ENCODE peak calls at places on chromosomes 12 and 14, in eight cellular contexts. R, I, C, E, V, Z, T and L are unnamed samples.

GRCh38 chr12:12877145-12877544 is 14.2 kb upstream of the GPRC5A start:
- DNase-seq in R (no peak), I (no peak), C (no peak), E (no peak), V (no peak), Z (no peak), T (no peak), L (no peak)

GRCh38 chr14:89443002-89443660 is 26.1 kb upstream of the FOXN3 start:
- DNase-seq in R (no peak), I (no peak), C (no peak), E (peak; percentile 17), V (no peak), Z (no peak), T (no peak), L (no peak)

GRCh38 chr14:86971292-86971691 is 1021.7 kb downstream of the GALC start:
- DNase-seq in R (no peak), I (no peak), C (no peak), E (no peak), V (no peak), Z (no peak), T (no peak), L (no peak)

GRCh38 chr12:25250744-25251730 is at the start of gene KRAS:
- DNase-seq in R (peak; percentile 90), I (peak; percentile 93), C (peak; percentile 90), E (peak; percentile 95), V (peak; percentile 97), Z (peak; percentile 80), T (peak; percentile 93), L (peak; percentile 88)

GRCh38 chr12:54160050-54160449 is 28.7 kb downstream of the SMUG1 start:
- DNase-seq in R (no peak), I (no peak), C (no peak), E (no peak), V (no peak), Z (no peak), T (no peak), L (no peak)

GRCh38 chr12:12791756-12792346 is 6.4 kb downstream of the APOLD1 start:
- DNase-seq in R (no peak), I (no peak), C (no peak), E (no peak), V (no peak), Z (no peak), T (no peak), L (no peak)

GRCh38 chr14:74085047-74085637 is 386 bp downstream of the LIN52 start:
- DNase-seq in R (peak; percentile 37), I (no peak), C (no peak), E (peak; percentile 46), V (no peak), Z (no peak), T (no peak), L (no peak)

GRCh38 chr12:5377997-5378596 is 53.8 kb upstream of the NTF3 start:
- DNase-seq in R (no peak), I (no peak), C (no peak), E (no peak), V (no peak), Z (no peak), T (no peak), L (no peak)

GRCh38 chr14:89138846-89139245 is 278.2 kb downstream of the FOXN3 start:
- DNase-seq in R (no peak), I (no peak), C (no peak), E (no peak), V (no peak), Z (no peak), T (no peak), L (no peak)

GRCh38 chr12:106919910-106920544 is 35.7 kb upstream of the TMEM263 start:
- DNase-seq in R (peak; percentile 53), I (no peak), C (peak; percentile 33), E (peak; percentile 55), V (no peak), Z (no peak), T (peak; percentile 51), L (no peak)

GRCh38 chr14:95340201-95340697 is 20.5 kb upstream of the CLMN start:
- DNase-seq in R (no peak), I (no peak), C (no peak), E (no peak), V (peak; percentile 83), Z (no peak), T (peak; percentile 53), L (no peak)

GRCh38 chr12:40745386-40745785 is 53.1 kb downstream of the CNTN1 start:
- DNase-seq in R (no peak), I (no peak), C (no peak), E (no peak), V (no peak), Z (no peak), T (peak; percentile 9), L (no peak)

GRCh38 chr12:100926669-100927248 is 132.2 kb downstream of the ANO4 start:
- DNase-seq in R (peak; percentile 23), I (no peak), C (no peak), E (no peak), V (peak; percentile 11), Z (no peak), T (no peak), L (no peak)

GRCh38 chr14:60922050-60922449 is 58.8 kb downstream of the TRMT5 start:
- DNase-seq in R (no peak), I (no peak), C (no peak), E (no peak), V (no peak), Z (no peak), T (no peak), L (no peak)

GRCh38 chr12:46556105-46556559 is 183.6 kb upstream of the SLC38A2 start:
- DNase-seq in R (no peak), I (peak; percentile 92), C (no peak), E (peak; percentile 41), V (no peak), Z (no peak), T (peak; percentile 63), L (no peak)

GRCh38 chr14:67251573-67252226 is 10.5 kb downstream of the PALS1 start:
- DNase-seq in R (no peak), I (peak; percentile 8), C (no peak), E (no peak), V (no peak), Z (no peak), T (no peak), L (no peak)

GRCh38 chr12:121378736-121379135 is 21.2 kb upstream of the RNF34 start:
- DNase-seq in R (no peak), I (no peak), C (no peak), E (no peak), V (no peak), Z (no peak), T (no peak), L (no peak)

GRCh38 chr14:100671906-100672305 is 54.8 kb upstream of the DLK1 start:
- DNase-seq in R (no peak), I (no peak), C (no peak), E (no peak), V (no peak), Z (no peak), T (no peak), L (no peak)

GRCh38 chr14:105866841-105867321 is 340.5 kb downstream of the TMEM121 start:
- DNase-seq in R (no peak), I (no peak), C (no peak), E (no peak), V (no peak), Z (no peak), T (no peak), L (no peak)

GRCh38 chr14:105760691-105761344 is 234.4 kb downstream of the TMEM121 start:
- DNase-seq in R (no peak), I (no peak), C (no peak), E (no peak), V (no peak), Z (no peak), T (no peak), L (no peak)

GRCh38 chr12:106341086-106341879 is 16.3 kb upstream of the POLR3B start:
- DNase-seq in R (no peak), I (no peak), C (no peak), E (no peak), V (no peak), Z (no peak), T (no peak), L (no peak)

GRCh38 chr12:70852416-70853150 is 68.0 kb downstream of the PTPRR start:
- DNase-seq in R (no peak), I (no peak), C (no peak), E (no peak), V (no peak), Z (no peak), T (no peak), L (no peak)

GRCh38 chr12:106291342-106291741 is 11.2 kb upstream of the TCP11L2 start:
- DNase-seq in R (no peak), I (no peak), C (no peak), E (no peak), V (no peak), Z (no peak), T (no peak), L (no peak)

GRCh38 chr14:96274122-96274910 is 18.3 kb downstream of the BDKRB1 start:
- DNase-seq in R (no peak), I (peak; percentile 65), C (no peak), E (peak; percentile 59), V (no peak), Z (no peak), T (no peak), L (no peak)

GRCh38 chr14:68880581-68881105 is 87.8 kb upstream of the ZFP36L1 start:
- DNase-seq in R (no peak), I (no peak), C (no peak), E (no peak), V (no peak), Z (no peak), T (no peak), L (no peak)

GRCh38 chr12:20282411-20282810 is 85.9 kb upstream of the PDE3A start:
- DNase-seq in R (no peak), I (no peak), C (no peak), E (no peak), V (no peak), Z (no peak), T (no peak), L (no peak)

GRCh38 chr14:101462726-101463565 is 98.3 kb upstream of the DIO3 start:
- DNase-seq in R (no peak), I (no peak), C (no peak), E (no peak), V (no peak), Z (no peak), T (no peak), L (no peak)